ENCODE peak calls at places on chromosome X, in seven cellular contexts. V, S, I, P, R, L and C are unnamed samples.
A peak's percentile ranks its signal among the peaks of the same experiment; 100 is the strongest.

GRCh38 chrX:123818243-123818642 is 41.6 kb upstream of the XIAP start:
- DNase-seq in V (no peak), S (no peak), I (no peak), P (peak; percentile 18), R (peak; percentile 89), L (no peak), C (no peak)

GRCh38 chrX:40105016-40105790 is 7.4 kb upstream of the BCOR start:
- DNase-seq in V (no peak), S (no peak), I (no peak), P (peak; percentile 25), R (no peak), L (peak; percentile 59), C (no peak)

GRCh38 chrX:151729056-151729725 is 5.4 kb upstream of the CNGA2 start:
- DNase-seq in V (no peak), S (no peak), I (no peak), P (no peak), R (no peak), L (no peak), C (no peak)

GRCh38 chrX:134764202-134764785 is 106.0 kb upstream of the PLAC1 start:
- DNase-seq in V (peak; percentile 9), S (no peak), I (no peak), P (peak; percentile 29), R (peak; percentile 90), L (no peak), C (no peak)

GRCh38 chrX:43973249-43973672 is at the start of gene NDP:
- DNase-seq in V (no peak), S (no peak), I (no peak), P (no peak), R (peak; percentile 40), L (no peak), C (no peak)

GRCh38 chrX:40778861-40779575 is 43.7 kb upstream of the MED14 start:
- DNase-seq in V (no peak), S (no peak), I (no peak), P (peak; percentile 17), R (peak; percentile 87), L (no peak), C (no peak)

GRCh38 chrX:136210806-136211205 is 40.4 kb downstream of the MAP7D3 start:
- DNase-seq in V (no peak), S (no peak), I (no peak), P (no peak), R (no peak), L (no peak), C (no peak)

GRCh38 chrX:156002517-156002916 is 5.0 kb downstream of the IL9R start:
- DNase-seq in V (no peak), S (no peak), I (no peak), P (no peak), R (no peak), L (no peak), C (peak; percentile 66)

GRCh38 chrX:55486736-55487135 is 2.9 kb downstream of the USP51 start:
- DNase-seq in V (no peak), S (no peak), I (peak; percentile 11), P (no peak), R (peak; percentile 54), L (no peak), C (no peak)

GRCh38 chrX:134658002-134658401 is 269 bp downstream of the PLAC1 start:
- DNase-seq in V (no peak), S (no peak), I (no peak), P (no peak), R (no peak), L (no peak), C (no peak)